ENCODE peak calls at places on chromosome 16, in five cellular contexts. L, Q, C, T and X are unnamed samples.

GRCh38 chr16:77307764-77308561 is 108.8 kb downstream of the SYCE1L start:
- DNase-seq in L (no peak), C (no peak), Q (peak), T (no peak), X (no peak)

GRCh38 chr16:49281843-49282642 is 405 bp upstream of the CBLN1 start:
- DNase-seq in L (peak), C (peak), T (peak), Q (peak), X (no peak)

GRCh38 chr16:87441886-87442580 is 49.9 kb downstream of the MAP1LC3B start:
- DNase-seq in T (no peak), C (no peak), Q (peak), L (no peak), X (no peak)

GRCh38 chr16:22091721-22092120 is 620 bp upstream of the VWA3A start:
- DNase-seq in L (no peak), T (no peak), C (no peak), Q (no peak), X (no peak)

GRCh38 chr16:5756969-5757368 is 659.4 kb upstream of the EEF2KMT start:
- DNase-seq in Q (no peak), C (no peak), T (no peak), L (no peak), X (no peak)

GRCh38 chr16:80664226-80664625 is 123.4 kb downstream of the DYNLRB2 start:
- DNase-seq in C (no peak), L (no peak), Q (no peak), T (no peak), X (no peak)

GRCh38 chr16:53506254-53506653 is 3.2 kb upstream of the AKTIP start:
- DNase-seq in T (no peak), L (no peak), Q (no peak), C (no peak), X (no peak)

GRCh38 chr16:19662351-19662750 is 55.7 kb downstream of the KNOP1 start:
- DNase-seq in T (no peak), Q (no peak), L (no peak), C (no peak), X (no peak)

GRCh38 chr16:66364117-66364958 is 2.2 kb upstream of the CDH5 start:
- DNase-seq in Q (peak), C (peak), L (no peak), T (peak), X (no peak)

GRCh38 chr16:19377864-19378263 is 39.8 kb upstream of the TMC5 start:
- DNase-seq in L (no peak), Q (peak), T (no peak), C (no peak), X (no peak)

GRCh38 chr16:19113577-19114358 is at the start of gene ITPRIPL2:
- DNase-seq in Q (peak), L (peak), C (peak), T (peak), X (peak)

GRCh38 chr16:83305092-83305491 is 502.7 kb upstream of the HSBP1 start:
- DNase-seq in Q (peak), T (no peak), C (no peak), L (no peak), X (no peak)

GRCh38 chr16:88406096-88407041 is 23.6 kb downstream of the ZNF469 start:
- DNase-seq in Q (no peak), C (no peak), T (no peak), L (no peak), X (no peak)

DNA sequence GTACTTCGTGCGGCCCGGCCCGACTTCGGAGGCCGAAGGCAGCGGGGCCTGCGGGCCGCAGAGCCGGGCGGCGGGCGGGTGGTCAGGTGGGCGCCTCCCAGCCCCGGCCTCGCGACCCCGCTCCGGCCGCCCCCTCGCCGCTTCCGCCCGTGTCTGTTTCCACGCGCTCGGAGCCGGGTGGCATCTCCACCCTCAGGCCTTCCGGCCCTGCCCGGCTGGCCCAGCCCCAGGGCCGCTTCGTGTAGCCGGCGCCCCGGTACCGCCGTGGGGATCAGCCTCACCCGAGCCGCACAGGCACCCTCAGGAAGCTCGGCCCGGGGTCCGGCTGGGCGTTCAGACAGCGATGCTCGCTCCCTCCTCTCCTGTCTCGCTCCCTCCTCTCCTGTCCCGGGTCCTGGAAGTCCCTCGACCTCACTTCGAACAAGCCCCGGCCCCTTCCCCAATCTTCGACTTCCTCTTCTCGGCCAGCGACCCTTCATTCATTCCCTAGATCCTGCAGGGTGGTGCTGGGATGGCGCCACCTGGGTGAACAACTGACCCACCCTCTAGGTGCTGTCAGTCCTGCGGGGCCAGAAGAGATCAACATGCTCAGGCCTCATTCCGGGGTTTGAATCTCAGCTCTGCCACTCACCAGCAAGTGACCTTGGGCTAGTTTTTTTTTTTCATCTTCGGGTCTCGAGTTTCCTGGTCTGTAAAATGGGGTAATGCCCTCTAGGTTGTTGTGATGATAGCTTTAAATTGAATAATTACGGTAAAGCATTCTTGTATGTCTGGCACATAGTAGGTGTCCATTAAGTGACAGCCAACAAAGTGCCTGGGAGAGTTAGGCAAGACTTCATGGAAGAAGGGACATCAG is 611 bp downstream of the VPS4A start:
- DNase-seq in C (no peak), L (peak), T (peak), Q (peak), X (no peak)
- TF ChIP-seq CTCF in C (no peak), L (no peak), T (no peak), Q (no peak), X (no peak)

GRCh38 chr16:25488435-25488834 is 203.3 kb upstream of the HS3ST4 start:
- DNase-seq in L (no peak), T (no peak), Q (no peak), C (no peak), X (no peak)
- TF ChIP-seq CTCF in L (no peak), T (no peak), Q (no peak), C (no peak), X (no peak)

DNA sequence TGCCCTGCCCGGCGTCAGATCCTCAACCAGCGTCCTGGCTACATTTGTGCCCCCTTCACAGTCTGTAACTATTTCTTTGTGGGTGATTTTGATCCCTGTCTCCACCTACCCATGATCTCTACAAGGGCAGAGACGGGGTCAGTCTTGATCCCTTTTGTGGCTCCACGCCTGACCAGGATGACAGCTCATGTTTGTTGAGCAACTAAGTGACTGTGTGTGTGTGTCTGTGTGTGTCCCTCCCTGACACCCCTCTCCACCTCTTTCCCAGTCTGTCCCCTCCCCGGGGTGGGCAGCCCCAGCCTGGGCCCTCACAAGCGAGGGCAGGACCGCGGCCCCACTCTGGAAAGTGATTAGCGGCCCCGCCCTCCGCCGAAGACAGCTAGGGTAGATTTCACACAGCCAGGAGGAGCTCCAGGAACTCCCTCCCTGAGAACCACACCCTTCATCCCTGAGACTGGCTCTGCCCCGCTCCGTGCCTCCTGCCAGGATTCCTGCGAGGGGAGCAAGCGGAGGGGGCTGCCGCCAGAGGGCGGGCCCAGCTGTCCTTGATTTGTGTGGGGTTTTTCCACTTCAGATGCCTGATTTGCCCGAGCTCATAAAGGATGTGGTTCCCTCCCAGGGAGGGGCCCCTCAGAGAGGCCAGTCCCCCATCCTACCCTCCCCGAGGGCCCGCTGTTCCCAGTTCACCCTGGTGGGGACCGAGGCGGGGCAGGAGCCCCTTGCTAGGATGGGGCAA is 5.3 kb upstream of the HS3ST6 start:
- DNase-seq in C (no peak), Q (peak), T (no peak), L (no peak), X (no peak)
- TF ChIP-seq CTCF in C (peak), Q (peak), T (no peak), L (no peak), X (peak)

GRCh38 chr16:1079341-1079740 is 6.8 kb downstream of the SSTR5 start:
- DNase-seq in C (no peak), Q (no peak), T (no peak), L (no peak), X (no peak)

GRCh38 chr16:1082266-1082951 is 9.9 kb downstream of the SSTR5 start:
- DNase-seq in T (no peak), C (no peak), Q (peak), L (no peak), X (no peak)

GRCh38 chr16:1081734-1082265 is 9.3 kb downstream of the SSTR5 start:
- DNase-seq in L (no peak), Q (no peak), C (no peak), T (no peak), X (no peak)

GRCh38 chr16:1079786-1080525 is 7.4 kb downstream of the SSTR5 start:
- DNase-seq in L (no peak), C (no peak), T (no peak), Q (no peak), X (no peak)

GRCh38 chr16:1080801-1081733 is 8.5 kb downstream of the SSTR5 start:
- DNase-seq in T (no peak), Q (no peak), C (no peak), L (no peak), X (no peak)
- TF ChIP-seq CTCF in T (no peak), Q (no peak), C (no peak), L (no peak), X (no peak)

DNA sequence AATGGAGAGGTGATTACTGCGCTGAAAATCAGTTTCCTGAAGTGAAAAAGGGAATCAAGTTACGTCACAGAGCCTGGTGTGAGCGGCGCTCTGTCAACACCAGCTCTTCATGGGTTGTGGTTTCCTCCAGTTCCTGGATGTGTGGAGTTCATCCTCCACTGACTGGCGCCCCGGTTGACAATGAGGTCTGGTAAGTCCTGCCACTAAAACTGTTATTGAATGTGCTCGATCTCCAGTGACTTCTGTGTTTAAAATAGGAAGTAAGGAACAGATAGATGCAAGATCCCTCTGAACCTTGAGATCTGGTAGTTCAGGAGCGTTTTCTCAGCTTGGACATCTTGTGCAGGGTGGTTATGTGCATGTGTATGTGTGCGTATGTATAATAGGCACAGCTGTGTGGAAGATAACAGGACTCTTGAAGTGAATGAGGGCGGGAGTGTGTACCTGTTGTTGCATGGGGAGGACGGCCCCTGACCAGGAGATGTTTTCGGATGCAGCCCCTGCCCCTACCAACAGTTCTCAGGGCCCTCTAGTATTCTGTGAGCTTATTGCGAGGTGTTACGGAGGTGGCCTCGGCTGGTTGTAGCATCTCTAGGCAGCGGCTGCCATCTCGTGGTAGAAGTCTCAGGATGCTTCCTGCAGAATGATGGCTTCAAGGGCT is 22.0 kb upstream of the GOT2 start:
- DNase-seq in C (peak), L (peak), Q (peak), T (peak), X (peak)
- TF ChIP-seq CTCF in C (peak), L (peak), Q (peak), T (peak), X (peak)

DNA sequence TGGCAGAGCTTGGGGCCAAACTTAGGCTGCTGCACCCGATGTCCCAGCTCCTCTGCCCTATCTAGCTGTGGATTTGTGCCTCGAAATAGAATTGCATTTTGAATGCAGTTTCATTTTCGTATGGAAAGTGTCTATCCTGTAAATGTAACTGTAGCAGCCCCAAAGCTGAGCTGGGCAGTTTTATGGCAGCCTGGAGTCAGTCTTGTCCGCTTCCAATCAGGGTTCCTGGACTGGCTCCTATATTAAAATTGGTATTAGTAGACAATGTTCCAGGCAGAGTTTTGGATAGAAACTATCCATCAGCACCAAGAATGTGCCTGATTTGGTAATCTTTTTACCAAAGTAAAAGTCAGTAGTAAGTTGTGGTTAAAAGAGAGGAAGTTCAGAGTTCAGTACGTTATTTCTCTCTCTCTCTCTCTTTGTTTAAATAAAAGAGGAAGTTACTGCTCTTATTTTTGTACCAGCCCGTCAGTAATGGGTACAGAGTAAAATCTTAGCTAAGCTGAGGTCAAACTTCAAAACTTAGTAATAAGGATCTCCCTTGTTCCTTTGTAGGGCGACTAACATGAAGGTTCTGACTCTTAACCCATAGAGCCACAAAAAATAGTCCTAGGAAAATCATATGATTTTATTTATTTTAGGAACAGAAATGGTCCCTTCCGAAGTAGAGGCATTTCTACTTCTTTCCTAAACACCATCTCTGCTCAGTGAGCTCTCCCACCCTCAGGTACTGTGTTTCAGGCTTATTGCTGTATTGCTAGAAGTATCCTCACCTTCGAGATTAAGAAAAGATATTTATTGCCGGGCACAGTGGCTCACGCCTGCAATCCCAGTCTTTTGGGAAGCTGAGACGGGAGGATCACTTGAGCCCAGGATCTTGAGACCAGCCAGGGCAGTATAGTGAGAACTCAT is 28.0 kb downstream of the PRKCB start:
- DNase-seq in C (no peak), L (peak), Q (no peak), T (no peak), X (no peak)
- TF ChIP-seq CTCF in C (no peak), L (no peak), Q (no peak), T (no peak), X (no peak)

GRCh38 chr16:3780570-3780969 is 63.2 kb upstream of the TRAP1 start:
- DNase-seq in T (no peak), C (no peak), Q (peak), L (no peak), X (no peak)
- TF ChIP-seq CTCF in T (no peak), C (peak), Q (no peak), L (peak), X (no peak)

GRCh38 chr16:69286941-69287713 is 24.0 kb upstream of the VPS4A start:
- DNase-seq in Q (peak), T (peak), L (peak), C (peak), X (no peak)
- TF ChIP-seq CTCF in Q (peak), T (peak), L (peak), C (peak), X (peak)